ENCODE peak calls at places on chromosomes 11 and 22, in five cellular contexts. One of them, this sample, is unnamed.
A peak's percentile ranks its signal among the peaks of the same experiment; 100 is the strongest.

GRCh38 chr22:29478326-29479276 is 1.4 kb upstream of the NEFH start:
- DNase-seq in NCI-H2081: no peak
- DNase-seq in cerebellum: no peak
- DNase-seq in left colon: no peak
- DNase-seq in RCC 7860: no peak
- DNase-seq in this sample: no peak

GRCh38 chr22:24681236-24681635 is 78.2 kb downstream of the GGT1 start:
- DNase-seq in NCI-H2081: no peak
- DNase-seq in cerebellum: no peak
- DNase-seq in left colon: no peak
- DNase-seq in RCC 7860: no peak
- DNase-seq in this sample: no peak

GRCh38 chr11:2127357-2127971 is 11.7 kb downstream of the IGF2 start:
- DNase-seq in NCI-H2081: no peak
- DNase-seq in cerebellum: no peak
- DNase-seq in left colon: no peak
- DNase-seq in RCC 7860: no peak
- DNase-seq in this sample: no peak

GRCh38 chr11:34278708-34279297 is 79.0 kb downstream of the ABTB2 start:
- DNase-seq in NCI-H2081: no peak
- DNase-seq in cerebellum: no peak
- DNase-seq in left colon: no peak
- DNase-seq in RCC 7860: no peak
- DNase-seq in this sample: no peak

GRCh38 chr22:39999144-39999757 is 4.5 kb downstream of the FAM83F start:
- DNase-seq in NCI-H2081: no peak
- DNase-seq in cerebellum: no peak
- DNase-seq in left colon: peak; percentile 56
- DNase-seq in RCC 7860: peak; percentile 76
- DNase-seq in this sample: peak; percentile 93

GRCh38 chr11:76592025-76592914 is 78.3 kb downstream of the LRRC32 start:
- DNase-seq in NCI-H2081: peak; percentile 39
- DNase-seq in cerebellum: no peak
- DNase-seq in left colon: no peak
- DNase-seq in RCC 7860: no peak
- DNase-seq in this sample: no peak

GRCh38 chr11:122309262-122309925 is 193.4 kb upstream of the BLID start:
- DNase-seq in NCI-H2081: no peak
- DNase-seq in cerebellum: no peak
- DNase-seq in left colon: no peak
- DNase-seq in RCC 7860: no peak
- DNase-seq in this sample: no peak

GRCh38 chr22:43277987-43278601 is 65.1 kb downstream of the SCUBE1 start:
- DNase-seq in NCI-H2081: no peak
- DNase-seq in cerebellum: no peak
- DNase-seq in left colon: no peak
- DNase-seq in RCC 7860: no peak
- DNase-seq in this sample: no peak

GRCh38 chr11:128725630-128726461 is 32.0 kb downstream of the FLI1 start:
- DNase-seq in NCI-H2081: no peak
- DNase-seq in cerebellum: no peak
- DNase-seq in left colon: no peak
- DNase-seq in RCC 7860: no peak
- DNase-seq in this sample: no peak

GRCh38 chr22:28600546-28601143 is 79.0 kb downstream of the TTC28 start:
- DNase-seq in NCI-H2081: peak; percentile 64
- DNase-seq in cerebellum: peak; percentile 42
- DNase-seq in left colon: no peak
- DNase-seq in RCC 7860: peak; percentile 35
- DNase-seq in this sample: no peak

GRCh38 chr22:32996702-32997101 is 61.5 kb downstream of the SYN3 start:
- DNase-seq in NCI-H2081: no peak
- DNase-seq in cerebellum: no peak
- DNase-seq in left colon: peak; percentile 37
- DNase-seq in RCC 7860: no peak
- DNase-seq in this sample: no peak

GRCh38 chr22:44080936-44081853 is 57.1 kb downstream of the PARVB start:
- DNase-seq in NCI-H2081: peak; percentile 54
- DNase-seq in cerebellum: peak; percentile 77
- DNase-seq in left colon: peak; percentile 58
- DNase-seq in RCC 7860: peak; percentile 45
- DNase-seq in this sample: peak; percentile 61

GRCh38 chr11:71454470-71455113 is 1.6 kb downstream of the NADSYN1 start:
- DNase-seq in NCI-H2081: peak; percentile 5
- DNase-seq in cerebellum: no peak
- DNase-seq in left colon: peak; percentile 73
- DNase-seq in RCC 7860: no peak
- DNase-seq in this sample: peak; percentile 56

GRCh38 chr22:22881116-22882032 is 6.2 kb upstream of the IGLL5 start:
- DNase-seq in NCI-H2081: peak; percentile 12
- DNase-seq in cerebellum: no peak
- DNase-seq in left colon: no peak
- DNase-seq in RCC 7860: no peak
- DNase-seq in this sample: no peak

GRCh38 chr11:32379714-32380113 is 55.6 kb downstream of the WT1 start:
- DNase-seq in NCI-H2081: no peak
- DNase-seq in cerebellum: no peak
- DNase-seq in left colon: no peak
- DNase-seq in RCC 7860: no peak
- DNase-seq in this sample: no peak

GRCh38 chr11:124070906-124071621 is 29.9 kb upstream of the OR10G7 start:
- DNase-seq in NCI-H2081: peak; percentile 60
- DNase-seq in cerebellum: peak; percentile 30
- DNase-seq in left colon: no peak
- DNase-seq in RCC 7860: peak; percentile 25
- DNase-seq in this sample: peak; percentile 80

GRCh38 chr11:8098879-8099278 is 17.9 kb downstream of the TUB start:
- DNase-seq in NCI-H2081: no peak
- DNase-seq in cerebellum: no peak
- DNase-seq in left colon: no peak
- DNase-seq in RCC 7860: no peak
- DNase-seq in this sample: no peak

GRCh38 chr11:79206951-79207350 is 233.9 kb downstream of the TENM4 start:
- DNase-seq in NCI-H2081: no peak
- DNase-seq in cerebellum: no peak
- DNase-seq in left colon: no peak
- DNase-seq in RCC 7860: no peak
- DNase-seq in this sample: no peak

GRCh38 chr11:134047586-134047999 is 21.3 kb upstream of the JAM3 start:
- DNase-seq in NCI-H2081: no peak
- DNase-seq in cerebellum: no peak
- DNase-seq in left colon: peak; percentile 68
- DNase-seq in RCC 7860: no peak
- DNase-seq in this sample: no peak

GRCh38 chr22:17541476-17541875 is 21.8 kb upstream of the SLC25A18 start:
- DNase-seq in NCI-H2081: no peak
- DNase-seq in cerebellum: no peak
- DNase-seq in left colon: no peak
- DNase-seq in RCC 7860: no peak
- DNase-seq in this sample: no peak

GRCh38 chr22:45450931-45451651 is 37.6 kb downstream of the RIBC2 start:
- DNase-seq in NCI-H2081: no peak
- DNase-seq in cerebellum: no peak
- DNase-seq in left colon: no peak
- DNase-seq in RCC 7860: no peak
- DNase-seq in this sample: no peak

GRCh38 chr11:74739546-74740270 is 8.5 kb upstream of the CHRDL2 start:
- DNase-seq in NCI-H2081: no peak
- DNase-seq in cerebellum: peak; percentile 75
- DNase-seq in left colon: no peak
- DNase-seq in RCC 7860: peak; percentile 30
- DNase-seq in this sample: peak; percentile 75

GRCh38 chr22:27270818-27271510 is 530.6 kb downstream of the MN1 start:
- DNase-seq in NCI-H2081: no peak
- DNase-seq in cerebellum: no peak
- DNase-seq in left colon: no peak
- DNase-seq in RCC 7860: no peak
- DNase-seq in this sample: no peak

GRCh38 chr22:37401401-37401859 is 25.8 kb downstream of the ELFN2 start:
- DNase-seq in NCI-H2081: no peak
- DNase-seq in cerebellum: peak; percentile 29
- DNase-seq in left colon: no peak
- DNase-seq in RCC 7860: no peak
- DNase-seq in this sample: no peak

GRCh38 chr22:16562711-16563554 is 29.7 kb downstream of the CCT8L2 start:
- DNase-seq in NCI-H2081: no peak
- DNase-seq in cerebellum: no peak
- DNase-seq in left colon: no peak
- DNase-seq in RCC 7860: no peak
- DNase-seq in this sample: no peak

GRCh38 chr11:34250732-34251639 is 106.8 kb downstream of the ABTB2 start:
- DNase-seq in NCI-H2081: no peak
- DNase-seq in cerebellum: peak; percentile 18
- DNase-seq in left colon: no peak
- DNase-seq in RCC 7860: peak; percentile 69
- DNase-seq in this sample: no peak

GRCh38 chr11:93238956-93239355 is 41.2 kb upstream of the SLC36A4 start:
- DNase-seq in NCI-H2081: no peak
- DNase-seq in cerebellum: no peak
- DNase-seq in left colon: no peak
- DNase-seq in RCC 7860: no peak
- DNase-seq in this sample: no peak

GRCh38 chr11:17978553-17979287 is 34.1 kb downstream of the SERGEF start:
- DNase-seq in NCI-H2081: peak; percentile 41
- DNase-seq in cerebellum: peak; percentile 88
- DNase-seq in left colon: no peak
- DNase-seq in RCC 7860: peak; percentile 5
- DNase-seq in this sample: peak; percentile 73

GRCh38 chr11:6303657-6304056 is 16.6 kb downstream of the CAVIN3 start:
- DNase-seq in NCI-H2081: no peak
- DNase-seq in cerebellum: no peak
- DNase-seq in left colon: no peak
- DNase-seq in RCC 7860: no peak
- DNase-seq in this sample: no peak

GRCh38 chr22:49582671-49583070 is 245.0 kb downstream of the BRD1 start:
- DNase-seq in NCI-H2081: no peak
- DNase-seq in cerebellum: no peak
- DNase-seq in left colon: no peak
- DNase-seq in RCC 7860: no peak
- DNase-seq in this sample: no peak

GRCh38 chr11:59556883-59557205 is 45.5 kb downstream of the OR4D9 start:
- DNase-seq in NCI-H2081: no peak
- DNase-seq in cerebellum: no peak
- DNase-seq in left colon: no peak
- DNase-seq in RCC 7860: peak; percentile 33
- DNase-seq in this sample: peak; percentile 41

GRCh38 chr11:3920148-3920852 is 64.8 kb downstream of the STIM1 start:
- DNase-seq in NCI-H2081: no peak
- DNase-seq in cerebellum: no peak
- DNase-seq in left colon: peak; percentile 33
- DNase-seq in RCC 7860: peak; percentile 8
- DNase-seq in this sample: no peak

GRCh38 chr11:57493507-57494503 is 21.7 kb downstream of the SLC43A1 start:
- DNase-seq in NCI-H2081: peak; percentile 48
- DNase-seq in cerebellum: no peak
- DNase-seq in left colon: peak; percentile 43
- DNase-seq in RCC 7860: peak; percentile 12
- DNase-seq in this sample: peak; percentile 95

GRCh38 chr11:20048707-20049106 is 111.6 kb downstream of the DBX1 start:
- DNase-seq in NCI-H2081: no peak
- DNase-seq in cerebellum: no peak
- DNase-seq in left colon: no peak
- DNase-seq in RCC 7860: no peak
- DNase-seq in this sample: no peak

GRCh38 chr22:28774378-28774777 is 1.9 kb downstream of the CCDC117 start:
- DNase-seq in NCI-H2081: no peak
- DNase-seq in cerebellum: no peak
- DNase-seq in left colon: no peak
- DNase-seq in RCC 7860: no peak
- DNase-seq in this sample: no peak

GRCh38 chr11:75563978-75564552 is 2.0 kb downstream of the SERPINH1 start:
- DNase-seq in NCI-H2081: no peak
- DNase-seq in cerebellum: no peak
- DNase-seq in left colon: peak; percentile 56
- DNase-seq in RCC 7860: peak; percentile 49
- DNase-seq in this sample: no peak

GRCh38 chr11:20522536-20522935 is 76.9 kb upstream of the SLC6A5 start:
- DNase-seq in NCI-H2081: no peak
- DNase-seq in cerebellum: no peak
- DNase-seq in left colon: no peak
- DNase-seq in RCC 7860: no peak
- DNase-seq in this sample: no peak